ENCODE peak calls at places on chromosomes 12 and 14, in eight cellular contexts. D is body of pancreas, Y is OCI-LY7, H is cardiac fibroblast, W is breast epithelium, I is heart right ventricle, N is IMR-90, Q is AG09309. F is an unnamed sample.

GRCh38 chr12:74747305-74747704 is 209.7 kb downstream of the ATXN7L3B start:
- DNase-seq in D (no peak), Y (no peak), H (no peak), W (no peak), I (no peak), N (peak; percentile 16), Q (no peak), F (no peak)

GRCh38 chr12:109147954-109148353 is 31.6 kb downstream of the ACACB start:
- DNase-seq in D (no peak), Y (no peak), H (peak; percentile 89), W (no peak), I (peak; percentile 55), N (no peak), Q (peak; percentile 63), F (no peak)

GRCh38 chr14:73740921-73741326 is 26.7 kb upstream of the PNMA1 start:
- DNase-seq in D (peak; percentile 81), Y (no peak), H (peak; percentile 76), W (peak; percentile 85), I (no peak), N (no peak), Q (no peak), F (no peak)

GRCh38 chr12:53941187-53941586 is 2.6 kb downstream of the HOXC13 start:
- DNase-seq in D (no peak), Y (no peak), H (no peak), W (no peak), I (no peak), N (no peak), Q (no peak), F (no peak)

GRCh38 chr14:100692859-100693558 is 33.7 kb upstream of the DLK1 start:
- DNase-seq in D (no peak), Y (no peak), H (peak; percentile 69), W (no peak), I (no peak), N (peak; percentile 94), Q (peak; percentile 61), F (no peak)

GRCh38 chr14:100878271-100879146 is 25.0 kb downstream of the RTL1 start:
- DNase-seq in D (no peak), Y (no peak), H (no peak), W (no peak), I (no peak), N (no peak), Q (no peak), F (no peak)

GRCh38 chr12:3191450-3191849 is 114.3 kb downstream of the TSPAN9 start:
- DNase-seq in D (no peak), Y (no peak), H (no peak), W (no peak), I (no peak), N (no peak), Q (no peak), F (no peak)

GRCh38 chr12:25730489-25731349 is 177.6 kb upstream of the LMNTD1 start:
- DNase-seq in D (no peak), Y (no peak), H (no peak), W (no peak), I (no peak), N (no peak), Q (no peak), F (no peak)

GRCh38 chr12:74539765-74540526 is 2.3 kb downstream of the ATXN7L3B start:
- DNase-seq in D (no peak), Y (peak; percentile 33), H (peak; percentile 5), W (no peak), I (no peak), N (no peak), Q (no peak), F (no peak)

GRCh38 chr14:53295985-53296582 is 143.0 kb upstream of the DDHD1 start:
- DNase-seq in D (no peak), Y (peak; percentile 57), H (peak; percentile 60), W (no peak), I (peak; percentile 29), N (peak; percentile 45), Q (no peak), F (no peak)

GRCh38 chr12:31035226-31035625 is 38.4 kb upstream of the DDX11 start:
- DNase-seq in D (no peak), Y (no peak), H (no peak), W (no peak), I (no peak), N (no peak), Q (no peak), F (no peak)

GRCh38 chr12:48813464-48814312 is 4.6 kb upstream of the CACNB3 start:
- DNase-seq in D (no peak), Y (no peak), H (peak; percentile 36), W (no peak), I (no peak), N (peak; percentile 50), Q (no peak), F (no peak)

GRCh38 chr12:41681898-41682297 is 462.8 kb downstream of the GXYLT1 start:
- DNase-seq in D (no peak), Y (peak; percentile 10), H (no peak), W (no peak), I (no peak), N (no peak), Q (no peak), F (no peak)

GRCh38 chr12:93802698-93803097 is 125.5 kb downstream of the CRADD start:
- DNase-seq in D (no peak), Y (no peak), H (peak; percentile 82), W (no peak), I (no peak), N (peak; percentile 47), Q (no peak), F (no peak)

GRCh38 chr14:105397350-105397931 is 897 bp upstream of the TEX22 start:
- DNase-seq in D (no peak), Y (no peak), H (no peak), W (no peak), I (no peak), N (no peak), Q (no peak), F (no peak)

GRCh38 chr12:123767613-123768012 is 5.5 kb downstream of the DNAH10 start:
- DNase-seq in D (no peak), Y (no peak), H (no peak), W (no peak), I (no peak), N (no peak), Q (no peak), F (peak; percentile 66)

GRCh38 chr12:126936181-126936851 is 1330.7 kb upstream of the TMEM132C start:
- DNase-seq in D (peak; percentile 62), Y (no peak), H (no peak), W (no peak), I (peak; percentile 62), N (no peak), Q (no peak), F (peak; percentile 15)

GRCh38 chr12:126935435-126935834 is 1331.5 kb upstream of the TMEM132C start:
- DNase-seq in D (no peak), Y (no peak), H (no peak), W (no peak), I (no peak), N (no peak), Q (no peak), F (no peak)

GRCh38 chr12:126932156-126932555 is 1334.8 kb upstream of the TMEM132C start:
- DNase-seq in D (no peak), Y (no peak), H (no peak), W (no peak), I (no peak), N (no peak), Q (no peak), F (no peak)

DNA sequence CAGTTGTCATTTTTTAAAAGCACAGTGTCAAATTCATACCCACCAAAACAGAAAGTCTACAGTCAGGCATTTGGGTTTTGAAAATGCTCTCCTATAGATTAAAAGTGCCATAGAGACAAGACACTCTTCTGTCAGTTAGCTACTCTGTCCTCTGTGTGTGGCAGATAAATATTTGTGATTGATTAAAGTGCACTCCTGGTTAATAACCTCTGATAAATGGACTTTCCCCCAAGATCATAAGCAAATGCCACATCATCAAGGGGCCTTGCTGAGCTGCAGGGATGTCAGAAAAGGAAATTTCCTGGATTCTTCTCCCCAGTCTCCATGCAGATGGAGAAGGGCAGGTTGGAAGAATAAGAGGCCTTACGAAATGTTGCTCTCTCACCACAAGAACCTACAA is 1329.5 kb upstream of the TMEM132C start:
- DNase-seq in D (no peak), Y (no peak), H (no peak), W (no peak), I (no peak), N (no peak), Q (no peak), F (no peak)
- H3K4me3 ChIP-seq in D (no peak overlapping the region), Y (no peak overlapping the region), H (no peak overlapping the region), W (no peak overlapping the region), I (no peak overlapping the region), N (no peak overlapping the region), Q (no peak overlapping the region), F (no peak overlapping the region)

GRCh38 chr14:102739190-102739469 is 38.1 kb upstream of the TRAF3 start:
- DNase-seq in D (no peak), Y (no peak), H (no peak), W (no peak), I (no peak), N (no peak), Q (no peak), F (no peak)

GRCh38 chr14:102733326-102733725 is 43.9 kb upstream of the TRAF3 start:
- DNase-seq in D (no peak), Y (no peak), H (no peak), W (no peak), I (no peak), N (no peak), Q (no peak), F (no peak)

GRCh38 chr14:102737402-102738372 is 39.6 kb upstream of the TRAF3 start:
- DNase-seq in D (no peak), Y (no peak), H (no peak), W (no peak), I (no peak), N (no peak), Q (no peak), F (no peak)

GRCh38 chr14:102736956-102737355 is 40.3 kb upstream of the TRAF3 start:
- DNase-seq in D (no peak), Y (no peak), H (no peak), W (no peak), I (no peak), N (no peak), Q (no peak), F (no peak)

GRCh38 chr14:102738373-102739189 is 38.7 kb upstream of the TRAF3 start:
- DNase-seq in D (no peak), Y (no peak), H (no peak), W (no peak), I (no peak), N (no peak), Q (no peak), F (no peak)
- TF ChIP-seq CTCF in D (no peak), Y (no peak), H (no peak), W (no peak), I (no peak), N (no peak), Q (no peak), F (no peak)

DNA sequence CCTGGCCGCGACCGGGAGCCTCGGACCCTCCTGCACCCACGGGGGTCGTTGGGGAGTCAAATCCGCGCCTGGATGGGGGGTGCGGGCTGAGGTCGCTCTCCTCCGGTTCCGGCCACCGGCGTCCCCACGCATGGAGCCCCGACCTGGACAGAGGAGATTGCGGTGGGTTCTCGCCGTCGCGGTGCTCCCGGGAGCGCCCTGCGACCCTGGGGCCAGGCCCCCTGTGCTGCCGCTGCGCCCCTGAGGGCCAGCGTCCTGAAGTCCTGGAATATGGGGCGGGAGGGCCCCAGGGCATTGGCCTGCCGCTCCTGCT is 345 bp downstream of the ASPG start:
- DNase-seq in D (peak; percentile 15), Y (no peak), H (no peak), W (no peak), I (no peak), N (no peak), Q (no peak), F (peak; percentile 10)
- H3K4me3 ChIP-seq in D (no peak overlapping the region), Y (no peak overlapping the region), H (no peak overlapping the region), W (peak overlapping the region; percentile 18), I (peak overlapping the region; percentile 23), N (no peak overlapping the region), Q (no peak overlapping the region), F (no peak overlapping the region)

GRCh38 chr12:103884316-103884715 is 43.3 kb upstream of the NT5DC3 start:
- DNase-seq in D (no peak), Y (peak; percentile 61), H (peak; percentile 85), W (no peak), I (no peak), N (peak; percentile 76), Q (peak; percentile 45), F (no peak)
- TF ChIP-seq CTCF in D (peak; percentile 37), Y (peak; percentile 80), H (peak; percentile 53), W (no peak), I (peak; percentile 52), N (peak; percentile 72), Q (peak; percentile 64), F (peak; percentile 61)

F was measured in GM06990.